ENCODE peak calls at places on chromosomes 7 and 10, in four cellular contexts. M is suprapubic skin, W is spleen, T is A549. N is an unnamed sample. For H3K4me1, the result is how much of the 10 kb centered on the place peaks cover.

GRCh38 chr7:17234398-17235021 is 63.9 kb upstream of the AHR start:
- DNase-seq in M (no peak), W (no peak), T (peak), N (peak)

GRCh38 chr7:148558914-148559313 is 31.7 kb upstream of the C7orf33 start:
- DNase-seq in M (no peak), W (no peak), T (no peak), N (no peak)

GRCh38 chr10:63133787-63134557 is 844 bp downstream of the NRBF2 start:
- DNase-seq in M (peak), W (no peak), T (peak), N (no peak)

GRCh38 chr10:5283305-5284158 is 81.2 kb upstream of the UCN3 start:
- DNase-seq in M (no peak), W (no peak), T (peak), N (no peak)

GRCh38 chr10:72248477-72249151 is 25.1 kb upstream of the DDIT4 start:
- DNase-seq in M (peak), W (peak), T (no peak), N (peak)

GRCh38 chr7:118517275-118517674 is 292.8 kb downstream of the ANKRD7 start:
- DNase-seq in M (no peak), W (no peak), T (no peak), N (no peak)

GRCh38 chr10:126538439-126539140 is 131.9 kb downstream of the C10orf90 start:
- DNase-seq in M (no peak), W (no peak), T (no peak), N (no peak)

GRCh38 chr7:116762951-116763350 is 91.0 kb downstream of the MET start:
- DNase-seq in M (no peak), W (no peak), T (no peak), N (no peak)

GRCh38 chr7:105815580-105815979 is 60.8 kb downstream of the ATXN7L1 start:
- DNase-seq in M (no peak), W (no peak), T (no peak), N (peak)

GRCh38 chr7:90246184-90246583 is 1.2 kb downstream of the CFAP69 start:
- DNase-seq in M (peak), W (no peak), T (no peak), N (no peak)

GRCh38 chr7:117322741-117323584 is at the start of gene WNT2:
- DNase-seq in M (no peak), W (no peak), T (no peak), N (no peak)

GRCh38 chr7:154347867-154348266 is 295.7 kb downstream of the DPP6 start:
- DNase-seq in M (no peak), W (no peak), T (no peak), N (no peak)

GRCh38 chr10:86203162-86203905 is 163.3 kb downstream of the GRID1 start:
- DNase-seq in M (peak), W (peak), T (no peak), N (no peak)

GRCh38 chr10:129417882-129418281 is 49.2 kb upstream of the MGMT start:
- DNase-seq in M (no peak), W (no peak), T (no peak), N (no peak)

GRCh38 chr7:389911-390601 is 100.1 kb downstream of the FOXL3 start:
- DNase-seq in M (peak), W (peak), T (no peak), N (no peak)

GRCh38 chr7:134613623-134614347 is 32.9 kb upstream of the BPGM start:
- DNase-seq in M (no peak), W (no peak), T (peak), N (no peak)

GRCh38 chr7:35802649-35803048 is 1.8 kb downstream of the SEPTIN7 start:
- DNase-seq in M (no peak), W (no peak), T (no peak), N (no peak)

GRCh38 chr10:17062009-17062408 is 67.6 kb downstream of the CUBN start:
- DNase-seq in M (no peak), W (no peak), T (peak), N (no peak)

GRCh38 chr7:2105917-2106316 is 126.8 kb downstream of the MAD1L1 start:
- DNase-seq in M (no peak), W (no peak), T (no peak), N (no peak)

GRCh38 chr7:16693601-16694318 is 47.8 kb downstream of the BZW2 start:
- DNase-seq in M (no peak), W (no peak), T (no peak), N (no peak)

GRCh38 chr7:154699421-154699820 is 303.5 kb downstream of the PAXIP1 start:
- DNase-seq in M (no peak), W (no peak), T (no peak), N (no peak)

GRCh38 chr7:1226155-1226901 is 6.3 kb upstream of the UNCX start:
- DNase-seq in M (no peak), W (no peak), T (no peak), N (no peak)

GRCh38 chr10:88762906-88763305 is 3.1 kb downstream of the LIPN start:
- DNase-seq in M (no peak), W (no peak), T (no peak), N (no peak)

GRCh38 chr7:82131224-82131623 is 312.4 kb downstream of the CACNA2D1 start:
- DNase-seq in M (no peak), W (no peak), T (no peak), N (no peak)

GRCh38 chr10:13773043-13773442 is 186.3 kb downstream of the PRPF18 start:
- DNase-seq in M (no peak), W (no peak), T (no peak), N (no peak)

GRCh38 chr10:120279196-120279595 is 177.8 kb upstream of the PLPP4 start:
- DNase-seq in M (no peak), W (no peak), T (no peak), N (no peak)

GRCh38 chr7:132489776-132490237 is 86.5 kb downstream of the PLXNA4 start:
- DNase-seq in M (no peak), W (no peak), T (no peak), N (no peak)

GRCh38 chr7:30445770-30446169 is 32.8 kb downstream of the NOD1 start:
- DNase-seq in M (peak), W (peak), T (peak), N (no peak)

GRCh38 chr7:138895700-138896099 is 85.5 kb downstream of the KIAA1549 start:
- DNase-seq in M (no peak), W (no peak), T (no peak), N (no peak)
- H3K4me1 ChIP-seq in M (under half), W (under half), T (under half), N (under half)

GRCh38 chr7:101911800-101912705 is 94.6 kb downstream of the CUX1 start:
- DNase-seq in M (no peak), W (peak), T (no peak), N (no peak)
- TF ChIP-seq POLR2A in M (no peak), W (no peak), T (no peak), N (no peak)

GRCh38 chr10:69630651-69631400 is 779 bp downstream of the FAM241B start:
- DNase-seq in M (no peak), W (peak), T (no peak), N (no peak)
- H3K4me3 ChIP-seq in M (peak), W (peak), T (peak), N (peak)

GRCh38 chr7:41188163-41189130 is 514.4 kb downstream of the INHBA start:
- DNase-seq in M (no peak), W (no peak), T (no peak), N (no peak)
- H3K4me1 ChIP-seq in M (under half), W (under half), T (under half), N (under half)

GRCh38 chr10:68955786-68956532 is at the start of gene DDX21:
- DNase-seq in M (peak), W (peak), T (peak), N (peak)
- TF ChIP-seq POLR2A in M (no peak), W (peak), T (peak), N (peak)